ENCODE peak calls at places on chromosomes 3 and 15, in five cellular contexts. T, M, W, J and F are unnamed samples.

GRCh38 chr15:66873856-66874255 is 171.8 kb downstream of the SMAD6 start:
- DNase-seq in T (no peak), M (no peak), W (no peak), J (no peak), F (no peak)

GRCh38 chr3:106231086-106231485 is 362.3 kb upstream of the CBLB start:
- DNase-seq in T (no peak), M (no peak), W (no peak), J (no peak), F (no peak)

GRCh38 chr3:147007736-147008245 is 398.6 kb downstream of the ZIC4 start:
- DNase-seq in T (no peak), M (no peak), W (no peak), J (peak; percentile 22), F (no peak)

GRCh38 chr3:126995926-126996512 is 13.1 kb downstream of the PLXNA1 start:
- DNase-seq in T (no peak), M (no peak), W (no peak), J (no peak), F (no peak)

GRCh38 chr3:171966533-171967136 is 72.7 kb upstream of the FNDC3B start:
- DNase-seq in T (no peak), M (no peak), W (no peak), J (peak; percentile 64), F (no peak)

GRCh38 chr15:63606333-63606732 is 9.1 kb downstream of the FBXL22 start:
- DNase-seq in T (no peak), M (no peak), W (no peak), J (no peak), F (no peak)

GRCh38 chr3:143203848-143204247 is 84.3 kb downstream of the CHST2 start:
- DNase-seq in T (no peak), M (peak; percentile 55), W (no peak), J (peak; percentile 21), F (no peak)

GRCh38 chr15:75904241-75904631 is 558 bp downstream of the FBXO22 start:
- DNase-seq in T (peak; percentile 36), M (peak; percentile 20), W (no peak), J (peak; percentile 40), F (no peak)

GRCh38 chr3:124969190-124969589 is 34.6 kb upstream of the MUC13 start:
- DNase-seq in T (no peak), M (no peak), W (no peak), J (no peak), F (no peak)

GRCh38 chr3:128283429-128283828 is 130.1 kb downstream of the EEFSEC start:
- DNase-seq in T (no peak), M (no peak), W (no peak), J (no peak), F (no peak)

GRCh38 chr3:73546961-73547360 is 77.8 kb downstream of the PDZRN3 start:
- DNase-seq in T (no peak), M (no peak), W (no peak), J (peak; percentile 95), F (no peak)

GRCh38 chr15:80507638-80508316 is 103.6 kb downstream of the ARNT2 start:
- DNase-seq in T (no peak), M (no peak), W (no peak), J (peak; percentile 100), F (no peak)

GRCh38 chr15:55915876-55916567 is 77.4 kb downstream of the NEDD4 start:
- DNase-seq in T (no peak), M (no peak), W (no peak), J (peak; percentile 63), F (no peak)

GRCh38 chr3:52831500-52832301 is 1.2 kb upstream of the ITIH4 start:
- DNase-seq in T (no peak), M (peak; percentile 82), W (no peak), J (peak; percentile 74), F (no peak)

GRCh38 chr3:87370007-87370406 is 93.6 kb upstream of the POU1F1 start:
- DNase-seq in T (no peak), M (no peak), W (no peak), J (no peak), F (no peak)

GRCh38 chr3:25910997-25911396 is 121.1 kb downstream of the OXSM start:
- DNase-seq in T (peak; percentile 19), M (no peak), W (peak; percentile 20), J (no peak), F (no peak)

GRCh38 chr3:126540342-126540849 is 16.4 kb downstream of the CHST13 start:
- DNase-seq in T (no peak), M (peak; percentile 93), W (no peak), J (peak; percentile 96), F (no peak)

GRCh38 chr15:95492388-95493070 is 838.0 kb upstream of the NR2F2 start:
- DNase-seq in T (no peak), M (no peak), W (no peak), J (no peak), F (no peak)

GRCh38 chr3:41417574-41417973 is 218.3 kb downstream of the CTNNB1 start:
- DNase-seq in T (no peak), M (no peak), W (no peak), J (no peak), F (no peak)

GRCh38 chr15:79167776-79168175 is 77.2 kb upstream of the RASGRF1 start:
- DNase-seq in T (no peak), M (no peak), W (no peak), J (no peak), F (no peak)

GRCh38 chr15:29601811-29602210 is 220.5 kb downstream of the TJP1 start:
- DNase-seq in T (no peak), M (no peak), W (no peak), J (no peak), F (no peak)

GRCh38 chr3:28018925-28019718 is 222.3 kb upstream of the CMC1 start:
- DNase-seq in T (no peak), M (no peak), W (no peak), J (no peak), F (no peak)

GRCh38 chr3:72247645-72248388 is 462.9 kb upstream of the PROK2 start:
- DNase-seq in T (no peak), M (no peak), W (no peak), J (no peak), F (no peak)

GRCh38 chr15:70768247-70768883 is 5.0 kb upstream of the UACA start:
- DNase-seq in T (no peak), M (no peak), W (no peak), J (no peak), F (no peak)

GRCh38 chr3:159855599-159856495 is 132.8 kb upstream of the IL12A start:
- DNase-seq in T (no peak), M (no peak), W (no peak), J (no peak), F (no peak)

GRCh38 chr15:37788767-37789391 is 145.6 kb upstream of the TMCO5A start:
- DNase-seq in T (no peak), M (no peak), W (no peak), J (no peak), F (no peak)

GRCh38 chr15:25641762-25642161 is 202.9 kb upstream of the UBE3A start:
- DNase-seq in T (no peak), M (no peak), W (no peak), J (no peak), F (no peak)

GRCh38 chr15:49877871-49878511 is 241.0 kb downstream of the ATP8B4 start:
- DNase-seq in T (no peak), M (no peak), W (no peak), J (peak; percentile 98), F (no peak)

GRCh38 chr3:39190281-39191025 is 1.9 kb downstream of the XIRP1 start:
- DNase-seq in T (no peak), M (no peak), W (no peak), J (no peak), F (no peak)